ENCODE peak calls at places on chromosomes 16 and 17, in four cellular contexts. D, C, O and H are unnamed samples.

GRCh38 chr17:55639096-55639495 is 83.6 kb downstream of the TMEM100 start:
- DNase-seq in D (no peak), C (no peak), O (no peak), H (no peak)

GRCh38 chr16:46428108-46429061 is 192.8 kb downstream of the SHCBP1 start:
- DNase-seq in D (no peak), C (no peak), O (peak), H (no peak)

GRCh38 chr16:62891-63290 is 9.3 kb downstream of the SNRNP25 start:
- DNase-seq in D (no peak), C (no peak), O (no peak), H (no peak)

GRCh38 chr17:80795737-80796136 is 195.9 kb upstream of the CHMP6 start:
- DNase-seq in D (no peak), C (no peak), O (peak), H (no peak)

GRCh38 chr17:79560527-79560926 is 50.3 kb downstream of the RBFOX3 start:
- DNase-seq in D (no peak), C (no peak), O (peak), H (no peak)

GRCh38 chr17:61561354-61561753 is 29.7 kb downstream of the NACA2 start:
- DNase-seq in D (no peak), C (no peak), O (no peak), H (no peak)

GRCh38 chr16:30949655-30950515 is 1.0 kb downstream of the ORAI3 start:
- DNase-seq in D (peak), C (no peak), O (peak), H (no peak)

GRCh38 chr16:1308036-1308976 is 1.1 kb upstream of the UBE2I start:
- DNase-seq in D (peak), C (no peak), O (no peak), H (no peak)

GRCh38 chr17:27540300-27541105 is 84.3 kb downstream of the KSR1 start:
- DNase-seq in D (no peak), C (no peak), O (peak), H (no peak)

GRCh38 chr17:41413353-41413752 is 11.0 kb downstream of the KRT37 start:
- DNase-seq in D (no peak), C (no peak), O (no peak), H (no peak)

GRCh38 chr17:78805301-78805700 is 23.2 kb upstream of the CYTH1 start:
- DNase-seq in D (no peak), C (peak), O (no peak), H (no peak)

GRCh38 chr17:78665952-78666920 is 89.0 kb upstream of the DNAH17 start:
- DNase-seq in D (no peak), C (peak), O (peak), H (no peak)

GRCh38 chr17:61475726-61476125 is 23.5 kb downstream of the TBX4 start:
- DNase-seq in D (no peak), C (no peak), O (no peak), H (no peak)

GRCh38 chr16:89922477-89922883 is 662 bp upstream of the TUBB3 start:
- DNase-seq in D (peak), C (no peak), O (peak), H (no peak)

GRCh38 chr16:74570412-74571301 is 36.3 kb downstream of the GLG1 start:
- DNase-seq in D (no peak), C (no peak), O (no peak), H (no peak)

GRCh38 chr17:73203788-73204479 is 11.1 kb downstream of the COG1 start:
- DNase-seq in D (no peak), C (peak), O (no peak), H (no peak)

GRCh38 chr17:68053237-68054030 is 17.9 kb downstream of the KPNA2 start:
- DNase-seq in D (no peak), C (no peak), O (no peak), H (no peak)

GRCh38 chr17:20196314-20196713 is 187.2 kb downstream of the SPECC1 start:
- DNase-seq in D (no peak), C (no peak), O (no peak), H (no peak)

GRCh38 chr16:17070882-17071592 is 399.7 kb downstream of the XYLT1 start:
- DNase-seq in D (no peak), C (peak), O (no peak), H (no peak)

GRCh38 chr16:56542039-56542438 is 22.2 kb upstream of the BBS2 start:
- DNase-seq in D (no peak), C (no peak), O (no peak), H (no peak)

GRCh38 chr17:37031493-37032083 is 82.8 kb downstream of the AATF start:
- DNase-seq in D (no peak), C (no peak), O (no peak), H (no peak)

GRCh38 chr16:79170565-79171242 is 429.8 kb downstream of the MAF start:
- DNase-seq in D (peak), C (no peak), O (no peak), H (no peak)

GRCh38 chr16:12340151-12340733 is 363.7 kb downstream of the SNX29 start:
- DNase-seq in D (no peak), C (no peak), O (no peak), H (no peak)

GRCh38 chr16:70298988-70299938 is at the start of gene DDX19B:
- DNase-seq in D (peak), C (peak), O (peak), H (no peak)

GRCh38 chr16:87177627-87178026 is 139.6 kb downstream of the C16orf95 start:
- DNase-seq in D (no peak), C (no peak), O (no peak), H (no peak)

GRCh38 chr17:12979826-12980500 is 37.9 kb downstream of the ELAC2 start:
- DNase-seq in D (no peak), C (no peak), O (peak), H (no peak)

GRCh38 chr17:48915459-48916282 is 7.5 kb downstream of the UBE2Z start:
- DNase-seq in D (peak), C (peak), O (no peak), H (no peak)

GRCh38 chr17:17079761-17080160 is 37.5 kb downstream of the MPRIP start:
- DNase-seq in D (no peak), C (no peak), O (peak), H (no peak)

GRCh38 chr17:6286239-6286638 is 148.7 kb downstream of the AIPL1 start:
- DNase-seq in D (no peak), C (no peak), O (no peak), H (no peak)

GRCh38 chr17:82598256-82599011 is 49.8 kb downstream of the WDR45B start:
- DNase-seq in D (no peak), C (no peak), O (no peak), H (no peak)

GRCh38 chr17:56499799-56500388 is 93.6 kb upstream of the NOG start:
- DNase-seq in D (no peak), C (no peak), O (no peak), H (no peak)

GRCh38 chr17:76369804-76370203 is 14.6 kb upstream of the SPHK1 start:
- DNase-seq in D (no peak), C (no peak), O (no peak), H (no peak)

GRCh38 chr17:38912221-38912813 is 13.1 kb upstream of the LASP1NB start:
- DNase-seq in D (no peak), C (no peak), O (peak), H (no peak)

GRCh38 chr17:9350083-9350482 is 225.5 kb downstream of the STX8 start:
- DNase-seq in D (peak), C (no peak), O (no peak), H (no peak)

GRCh38 chr17:39580082-39580468 is 27.6 kb downstream of the NEUROD2 start:
- DNase-seq in D (no peak), C (no peak), O (no peak), H (no peak)

GRCh38 chr17:52790359-52790955 is 631.9 kb upstream of the CA10 start:
- DNase-seq in D (no peak), C (no peak), O (no peak), H (no peak)

GRCh38 chr16:22065252-22065651 is 27.1 kb upstream of the VWA3A start:
- DNase-seq in D (no peak), C (no peak), O (no peak), H (no peak)